ENCODE peak calls at places on chromosomes 6 and 20, in seven cellular contexts. L is astrocyte of the spinal cord, U is neural progenitor cell, G is foreskin keratinocyte, B is upper lobe of right lung, M is fibroblast of mammary gland, C is hepatocyte. E is an unnamed sample.

GRCh38 chr6:149565539-149566371 is 420 bp upstream of the GINM1 start:
- DNase-seq in L (peak; percentile 96), U (peak; percentile 96), G (peak; percentile 91), B (peak; percentile 97), M (peak; percentile 92), C (peak; percentile 97), E (peak; percentile 95)

GRCh38 chr6:99080191-99080590 is 132.4 kb upstream of the FBXL4 start:
- DNase-seq in L (no peak), U (no peak), G (no peak), B (no peak), M (no peak), C (no peak), E (no peak)

GRCh38 chr6:128725271-128726233 is 157.4 kb upstream of the LAMA2 start:
- DNase-seq in L (peak; percentile 49), U (peak; percentile 61), G (peak; percentile 22), B (no peak), M (peak; percentile 62), C (peak; percentile 64), E (no peak)

GRCh38 chr6:10315631-10316145 is 99.2 kb downstream of the TFAP2A start:
- DNase-seq in L (no peak), U (no peak), G (no peak), B (no peak), M (no peak), C (no peak), E (no peak)

GRCh38 chr6:161029195-161029809 is 37.7 kb downstream of the MAP3K4 start:
- DNase-seq in L (peak; percentile 89), U (no peak), G (no peak), B (no peak), M (peak; percentile 93), C (no peak), E (no peak)

GRCh38 chr6:34177181-34177591 is 31.3 kb upstream of the GRM4 start:
- DNase-seq in L (no peak), U (no peak), G (no peak), B (peak; percentile 60), M (no peak), C (no peak), E (no peak)

GRCh38 chr6:148932731-148933130 is 185.9 kb downstream of the UST start:
- DNase-seq in L (no peak), U (no peak), G (no peak), B (no peak), M (no peak), C (no peak), E (no peak)

GRCh38 chr6:56891754-56892153 is 63.2 kb upstream of the BEND6 start:
- DNase-seq in L (no peak), U (peak; percentile 31), G (no peak), B (no peak), M (peak; percentile 49), C (no peak), E (no peak)

GRCh38 chr20:48818031-48818370 is 9.8 kb downstream of the PREX1 start:
- DNase-seq in L (no peak), U (no peak), G (no peak), B (no peak), M (no peak), C (no peak), E (no peak)

GRCh38 chr20:53926428-53927028 is 143.9 kb downstream of the BCAS1 start:
- DNase-seq in L (peak; percentile 91), U (no peak), G (peak; percentile 100), B (no peak), M (peak; percentile 98), C (peak; percentile 78), E (no peak)

GRCh38 chr6:51949451-51949850 is 138.0 kb downstream of the PKHD1 start:
- DNase-seq in L (no peak), U (peak; percentile 81), G (no peak), B (no peak), M (no peak), C (no peak), E (no peak)

GRCh38 chr20:40081653-40082052 is 607.4 kb downstream of the MAFB start:
- DNase-seq in L (no peak), U (no peak), G (no peak), B (no peak), M (no peak), C (no peak), E (no peak)

GRCh38 chr20:3045042-3045815 is 623 bp upstream of the MRPS26 start:
- DNase-seq in L (peak; percentile 80), U (no peak), G (peak; percentile 73), B (no peak), M (peak; percentile 79), C (peak; percentile 78), E (peak; percentile 62)

GRCh38 chr6:146087386-146087785 is 58.5 kb downstream of the GRM1 start:
- DNase-seq in L (no peak), U (no peak), G (no peak), B (no peak), M (no peak), C (no peak), E (no peak)

DNA sequence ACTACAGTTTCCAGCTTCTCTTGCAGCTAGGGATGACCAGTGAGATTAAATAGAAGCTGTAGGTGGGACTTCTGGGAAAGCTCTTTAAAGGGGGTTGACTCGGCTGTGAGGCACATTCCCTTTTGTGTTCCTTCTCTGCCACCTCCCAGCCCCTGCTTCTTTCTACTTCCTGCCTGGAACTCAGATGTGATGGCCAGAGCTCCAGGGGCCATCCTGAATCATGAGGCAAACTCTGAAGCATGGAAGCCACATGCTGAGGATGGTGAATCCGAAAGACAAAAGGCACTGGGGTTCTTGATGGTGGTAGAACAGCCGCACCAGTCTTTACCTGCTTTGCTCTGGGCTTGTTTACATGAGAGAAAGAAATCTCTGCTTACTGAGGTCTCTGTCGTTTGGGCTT is 9.1 kb downstream of the CEBPB start:
- DNase-seq in L (no peak), U (no peak), G (no peak), B (no peak), M (no peak), C (no peak), E (no peak)
- TF ChIP-seq CTCF in L (no peak), U (no peak), G (no peak), B (no peak), M (no peak), C (no peak), E (no peak)

GRCh38 chr6:136031982-136032381 is 180.5 kb downstream of the PDE7B start:
- DNase-seq in L (peak; percentile 69), U (no peak), G (peak; percentile 32), B (no peak), M (peak; percentile 83), C (peak; percentile 40), E (no peak)
- TF ChIP-seq CTCF in L (peak; percentile 73), U (peak; percentile 26), G (peak; percentile 65), B (peak; percentile 51), M (peak; percentile 80), C (peak; percentile 47), E (no peak)

GRCh38 chr6:63635563-63636515 is at the start of gene PHF3:
- DNase-seq in L (peak; percentile 91), U (peak; percentile 97), G (peak; percentile 81), B (peak; percentile 95), M (peak; percentile 83), C (peak; percentile 98), E (peak; percentile 85)
- TF ChIP-seq CTCF in L (peak; percentile 25), U (peak; percentile 14), G (peak; percentile 21), B (peak; percentile 15), M (no peak), C (peak; percentile 29), E (no peak)

GRCh38 chr6:110645685-110646418 is 169.4 kb downstream of the CDK19 start:
- DNase-seq in L (no peak), U (no peak), G (no peak), B (no peak), M (no peak), C (no peak), E (no peak)

GRCh38 chr6:110650755-110651154 is 164.5 kb downstream of the CDK19 start:
- DNase-seq in L (no peak), U (no peak), G (no peak), B (no peak), M (no peak), C (no peak), E (no peak)

GRCh38 chr6:110649704-110650103 is 165.6 kb downstream of the CDK19 start:
- DNase-seq in L (no peak), U (no peak), G (no peak), B (no peak), M (no peak), C (no peak), E (no peak)

GRCh38 chr6:110646419-110646698 is 168.9 kb downstream of the CDK19 start:
- DNase-seq in L (no peak), U (no peak), G (no peak), B (no peak), M (no peak), C (no peak), E (no peak)

DNA sequence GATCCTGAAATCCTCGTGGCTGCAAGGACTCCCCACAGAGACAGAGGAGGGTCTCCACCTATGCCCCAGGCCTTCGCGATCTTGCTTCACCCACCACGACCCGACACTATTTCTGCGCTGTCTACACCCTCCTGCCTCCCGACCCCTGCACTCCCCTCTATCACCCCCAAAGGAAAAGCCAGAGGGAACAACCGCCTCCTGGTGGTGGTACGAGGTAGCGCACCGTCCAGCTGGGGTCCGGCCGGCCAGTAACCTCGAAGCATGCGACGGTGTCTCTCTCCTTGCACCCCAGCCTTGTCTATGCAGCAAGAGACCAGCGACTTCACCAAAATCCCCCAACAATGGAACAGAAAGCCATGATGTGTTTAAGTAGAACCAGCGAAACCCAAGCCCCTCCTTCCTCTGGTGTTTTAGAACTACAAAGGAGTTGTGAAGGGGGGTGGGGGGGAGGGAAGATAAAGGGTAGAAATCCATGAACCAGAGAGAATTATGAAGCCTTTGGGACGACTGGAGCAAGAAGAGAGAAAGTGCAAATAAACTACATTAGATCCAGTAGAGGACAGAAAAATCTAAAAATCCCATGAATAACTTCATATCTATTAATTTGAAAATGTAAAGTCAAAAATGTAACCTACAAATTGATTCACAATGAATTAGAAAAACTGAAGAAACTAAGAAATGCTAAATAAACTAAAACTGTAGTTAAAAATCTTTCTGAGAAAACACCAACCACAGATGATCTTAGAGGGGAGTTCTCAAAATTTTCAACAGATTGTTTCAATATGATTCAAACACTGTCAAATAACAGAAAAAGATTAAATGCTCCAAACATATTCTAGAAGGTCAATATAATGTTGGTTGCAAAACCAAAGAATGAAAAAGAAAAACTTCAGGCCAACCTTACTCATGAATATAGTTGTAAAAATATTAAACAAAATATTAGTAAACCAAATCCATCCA is 168.0 kb downstream of the CDK19 start:
- DNase-seq in L (no peak), U (peak; percentile 2), G (no peak), B (no peak), M (no peak), C (no peak), E (no peak)
- TF ChIP-seq CTCF in L (peak; percentile 44), U (peak; percentile 46), G (peak; percentile 30), B (peak; percentile 28), M (peak; percentile 37), C (no peak), E (no peak)

GRCh38 chr20:32509639-32510066 is 75.5 kb downstream of the NOL4L start:
- DNase-seq in L (no peak), U (no peak), G (no peak), B (no peak), M (peak; percentile 11), C (no peak), E (peak; percentile 37)
- TF ChIP-seq CTCF in L (peak; percentile 22), U (peak; percentile 33), G (no peak), B (peak; percentile 27), M (peak; percentile 12), C (peak; percentile 61), E (peak; percentile 13)

GRCh38 chr6:26600759-26601158 is 4.0 kb downstream of the ABT1 start:
- DNase-seq in L (no peak), U (no peak), G (no peak), B (no peak), M (no peak), C (no peak), E (no peak)
- TF ChIP-seq CTCF in L (no peak), U (no peak), G (no peak), B (no peak), M (no peak), C (no peak), E (no peak)

E was measured in natural killer cell.